ENCODE peak calls at places on chromosome X, in eight cellular contexts. N is lower lobe of right lung; W is anterior cingulate cortex; R is effector memory CD8-positive, alpha-beta T cell; A is Kasumi-1; F is uterus; H is retina; G is endothelial cell. D is an unnamed sample.

GRCh38 chrX:6041630-6042029 is 187.0 kb downstream of the NLGN4X start:
- DNase-seq in N (no peak), W (no peak), R (no peak), A (no peak), F (no peak), H (no peak), G (no peak), D (no peak)

GRCh38 chrX:118976599-118977340 is 2.4 kb downstream of the LONRF3 start:
- DNase-seq in N (peak; percentile 79), W (no peak), R (peak; percentile 0), A (peak; percentile 0), F (peak; percentile 23), H (peak; percentile 56), G (peak; percentile 7), D (no peak)

GRCh38 chrX:15242899-15243555 is 26.9 kb downstream of the ASB9 start:
- DNase-seq in N (no peak), W (no peak), R (peak; percentile 31), A (peak; percentile 35), F (no peak), H (peak; percentile 11), G (peak; percentile 6), D (peak; percentile 10)

GRCh38 chrX:130110379-130111219 is at the start of gene ELF4:
- DNase-seq in N (peak; percentile 62), W (no peak), R (peak; percentile 38), A (peak; percentile 36), F (peak; percentile 57), H (no peak), G (no peak), D (peak; percentile 3)

GRCh38 chrX:68652327-68652930 is 5.0 kb downstream of the STARD8 start:
- DNase-seq in N (no peak), W (no peak), R (no peak), A (no peak), F (no peak), H (no peak), G (no peak), D (no peak)

GRCh38 chrX:68332156-68332823 is 101.0 kb downstream of the OPHN1 start:
- DNase-seq in N (no peak), W (peak; percentile 6), R (no peak), A (no peak), F (no peak), H (no peak), G (no peak), D (no peak)

GRCh38 chrX:129115104-129115503 is 408.2 kb downstream of the SMARCA1 start:
- DNase-seq in N (no peak), W (no peak), R (no peak), A (peak; percentile 42), F (no peak), H (no peak), G (peak; percentile 57), D (no peak)

GRCh38 chrX:40009890-40010289 is 87.9 kb downstream of the BCOR start:
- DNase-seq in N (no peak), W (no peak), R (no peak), A (no peak), F (no peak), H (no peak), G (no peak), D (no peak)

GRCh38 chrX:397575-397974 is 10.9 kb upstream of the PPP2R3B start:
- DNase-seq in N (no peak), W (no peak), R (no peak), A (no peak), F (no peak), H (no peak), G (no peak), D (no peak)

GRCh38 chrX:35340451-35340850 is 397.9 kb downstream of the FAM47B start:
- DNase-seq in N (no peak), W (no peak), R (no peak), A (no peak), F (no peak), H (no peak), G (no peak), D (no peak)

GRCh38 chrX:56729152-56729557 is at the start of gene NBDY:
- DNase-seq in N (no peak), W (peak; percentile 6), R (peak; percentile 22), A (peak; percentile 53), F (peak; percentile 34), H (peak; percentile 83), G (peak; percentile 18), D (no peak)

GRCh38 chrX:111041018-111041462 is 55.0 kb upstream of the PAK3 start:
- DNase-seq in N (no peak), W (peak; percentile 9), R (peak; percentile 0), A (peak; percentile 51), F (no peak), H (peak; percentile 10), G (no peak), D (no peak)

GRCh38 chrX:126770179-126770578 is 49.4 kb upstream of the PRR32 start:
- DNase-seq in N (no peak), W (no peak), R (no peak), A (peak; percentile 52), F (no peak), H (peak; percentile 3), G (peak; percentile 17), D (no peak)

GRCh38 chrX:19630228-19630627 is 114.9 kb upstream of the MAP3K15 start:
- DNase-seq in N (no peak), W (no peak), R (no peak), A (no peak), F (no peak), H (no peak), G (no peak), D (no peak)

GRCh38 chrX:155767101-155767878 is 113.9 kb upstream of the VAMP7 start:
- DNase-seq in N (peak; percentile 44), W (no peak), R (peak; percentile 2), A (no peak), F (peak; percentile 59), H (peak; percentile 66), G (peak; percentile 6), D (no peak)

GRCh38 chrX:119760026-119760902 is 1.9 kb downstream of the SOWAHD start:
- DNase-seq in N (no peak), W (no peak), R (no peak), A (no peak), F (no peak), H (no peak), G (no peak), D (no peak)

GRCh38 chrX:40266490-40267333 is 169.0 kb upstream of the BCOR start:
- DNase-seq in N (peak; percentile 72), W (peak; percentile 37), R (peak; percentile 42), A (peak; percentile 58), F (peak; percentile 58), H (peak; percentile 87), G (peak; percentile 71), D (peak; percentile 51)

GRCh38 chrX:102846544-102847236 is 90.4 kb upstream of the RAB40AL start:
- DNase-seq in N (no peak), W (no peak), R (no peak), A (no peak), F (no peak), H (no peak), G (no peak), D (no peak)

GRCh38 chrX:69093960-69094935 is 71.0 kb downstream of the PJA1 start:
- DNase-seq in N (no peak), W (peak; percentile 20), R (peak; percentile 18), A (peak; percentile 50), F (peak; percentile 66), H (peak; percentile 62), G (peak; percentile 43), D (no peak)

GRCh38 chrX:41234962-41235361 is 99.0 kb upstream of the DDX3X start:
- DNase-seq in N (no peak), W (no peak), R (no peak), A (no peak), F (no peak), H (no peak), G (no peak), D (no peak)

GRCh38 chrX:47662144-47662657 is 3.2 kb upstream of the UXT start:
- DNase-seq in N (no peak), W (no peak), R (no peak), A (peak; percentile 31), F (no peak), H (no peak), G (no peak), D (peak; percentile 17)

GRCh38 chrX:151743651-151744470 is 9.3 kb downstream of the CNGA2 start:
- DNase-seq in N (no peak), W (no peak), R (no peak), A (no peak), F (no peak), H (no peak), G (no peak), D (no peak)

GRCh38 chrX:108022491-108023089 is 22.3 kb upstream of the VSIG1 start:
- DNase-seq in N (no peak), W (no peak), R (no peak), A (no peak), F (no peak), H (no peak), G (no peak), D (no peak)

GRCh38 chrX:111447298-111447697 is 35.3 kb upstream of the DCX start:
- DNase-seq in N (no peak), W (no peak), R (no peak), A (peak; percentile 31), F (no peak), H (peak; percentile 32), G (peak; percentile 36), D (no peak)